ENCODE peak calls at places on chromosomes 2 and 18, in eight cellular contexts. One of them, this sample, is unnamed.

GRCh38 chr2:73227086-73227485 is 6.0 kb downstream of the PRADC1 start:
- DNase-seq in anterior cingulate cortex: no peak
- DNase-seq in NCI-H82: no peak
- DNase-seq in HFFc6: no peak
- DNase-seq in NCI-H345: no peak
- DNase-seq in Calu3: no peak
- DNase-seq in stimulated activated CD4-positive, alpha-beta T cell treated with anti-CD3 and anti-CD28 coated beads, Interleukin-4, amount 100 ng/mL, for 4 hours: no peak
- DNase-seq in T-helper 1 cell: no peak
- DNase-seq in this sample: no peak

GRCh38 chr18:48987821-48988220 is 37.1 kb upstream of the SMAD7 start:
- DNase-seq in NCI-H345: no peak
- DNase-seq in Calu3: no peak
- DNase-seq in NCI-H82: no peak
- DNase-seq in anterior cingulate cortex: no peak
- DNase-seq in HFFc6: no peak
- DNase-seq in T-helper 1 cell: no peak
- DNase-seq in stimulated activated CD4-positive, alpha-beta T cell treated with anti-CD3 and anti-CD28 coated beads, Interleukin-4, amount 100 ng/mL, for 4 hours: no peak
- DNase-seq in this sample: no peak

GRCh38 chr18:10015288-10015701 is 101.5 kb downstream of the VAPA start:
- DNase-seq in NCI-H345: no peak
- DNase-seq in stimulated activated CD4-positive, alpha-beta T cell treated with anti-CD3 and anti-CD28 coated beads, Interleukin-4, amount 100 ng/mL, for 4 hours: no peak
- DNase-seq in NCI-H82: no peak
- DNase-seq in T-helper 1 cell: no peak
- DNase-seq in Calu3: peak; percentile 47
- DNase-seq in anterior cingulate cortex: no peak
- DNase-seq in HFFc6: peak; percentile 34
- DNase-seq in this sample: no peak

GRCh38 chr2:3480352-3481010 is 38.9 kb downstream of the ADI1 start:
- DNase-seq in stimulated activated CD4-positive, alpha-beta T cell treated with anti-CD3 and anti-CD28 coated beads, Interleukin-4, amount 100 ng/mL, for 4 hours: no peak
- DNase-seq in anterior cingulate cortex: no peak
- DNase-seq in NCI-H345: peak; percentile 32
- DNase-seq in HFFc6: no peak
- DNase-seq in T-helper 1 cell: no peak
- DNase-seq in NCI-H82: peak; percentile 83
- DNase-seq in Calu3: peak; percentile 15
- DNase-seq in this sample: no peak

GRCh38 chr2:151730242-151730975 is 3.9 kb downstream of the NEB start:
- DNase-seq in anterior cingulate cortex: no peak
- DNase-seq in HFFc6: peak; percentile 52
- DNase-seq in NCI-H82: no peak
- DNase-seq in NCI-H345: no peak
- DNase-seq in T-helper 1 cell: no peak
- DNase-seq in Calu3: no peak
- DNase-seq in stimulated activated CD4-positive, alpha-beta T cell treated with anti-CD3 and anti-CD28 coated beads, Interleukin-4, amount 100 ng/mL, for 4 hours: no peak
- DNase-seq in this sample: no peak

GRCh38 chr2:205642562-205643350 is 39.5 kb upstream of the NRP2 start:
- DNase-seq in stimulated activated CD4-positive, alpha-beta T cell treated with anti-CD3 and anti-CD28 coated beads, Interleukin-4, amount 100 ng/mL, for 4 hours: no peak
- DNase-seq in T-helper 1 cell: no peak
- DNase-seq in anterior cingulate cortex: no peak
- DNase-seq in HFFc6: no peak
- DNase-seq in NCI-H345: no peak
- DNase-seq in Calu3: no peak
- DNase-seq in NCI-H82: no peak
- DNase-seq in this sample: no peak

GRCh38 chr2:52181080-52181479 is 1149.1 kb upstream of the NRXN1 start:
- DNase-seq in anterior cingulate cortex: no peak
- DNase-seq in NCI-H345: no peak
- DNase-seq in NCI-H82: no peak
- DNase-seq in stimulated activated CD4-positive, alpha-beta T cell treated with anti-CD3 and anti-CD28 coated beads, Interleukin-4, amount 100 ng/mL, for 4 hours: no peak
- DNase-seq in T-helper 1 cell: no peak
- DNase-seq in HFFc6: no peak
- DNase-seq in Calu3: no peak
- DNase-seq in this sample: no peak

GRCh38 chr2:236352761-236353593 is 88.8 kb upstream of the ASB18 start:
- DNase-seq in NCI-H345: peak; percentile 50
- DNase-seq in HFFc6: peak; percentile 20
- DNase-seq in stimulated activated CD4-positive, alpha-beta T cell treated with anti-CD3 and anti-CD28 coated beads, Interleukin-4, amount 100 ng/mL, for 4 hours: no peak
- DNase-seq in anterior cingulate cortex: no peak
- DNase-seq in NCI-H82: peak; percentile 54
- DNase-seq in Calu3: peak; percentile 41
- DNase-seq in T-helper 1 cell: no peak
- DNase-seq in this sample: peak; percentile 30

GRCh38 chr2:205972113-205972512 is 113.9 kb downstream of the INO80D start:
- DNase-seq in stimulated activated CD4-positive, alpha-beta T cell treated with anti-CD3 and anti-CD28 coated beads, Interleukin-4, amount 100 ng/mL, for 4 hours: no peak
- DNase-seq in T-helper 1 cell: no peak
- DNase-seq in Calu3: peak; percentile 13
- DNase-seq in HFFc6: no peak
- DNase-seq in NCI-H345: no peak
- DNase-seq in NCI-H82: no peak
- DNase-seq in anterior cingulate cortex: no peak
- DNase-seq in this sample: no peak

GRCh38 chr2:2871480-2872308 is 505.9 kb downstream of the EIPR1 start:
- DNase-seq in stimulated activated CD4-positive, alpha-beta T cell treated with anti-CD3 and anti-CD28 coated beads, Interleukin-4, amount 100 ng/mL, for 4 hours: no peak
- DNase-seq in anterior cingulate cortex: no peak
- DNase-seq in NCI-H82: no peak
- DNase-seq in Calu3: no peak
- DNase-seq in HFFc6: no peak
- DNase-seq in T-helper 1 cell: no peak
- DNase-seq in NCI-H345: no peak
- DNase-seq in this sample: no peak

GRCh38 chr2:41187683-41188082 is 735.8 kb upstream of the SLC8A1 start:
- DNase-seq in NCI-H82: no peak
- DNase-seq in NCI-H345: no peak
- DNase-seq in Calu3: no peak
- DNase-seq in T-helper 1 cell: no peak
- DNase-seq in HFFc6: no peak
- DNase-seq in anterior cingulate cortex: no peak
- DNase-seq in stimulated activated CD4-positive, alpha-beta T cell treated with anti-CD3 and anti-CD28 coated beads, Interleukin-4, amount 100 ng/mL, for 4 hours: no peak
- DNase-seq in this sample: no peak

GRCh38 chr2:70958759-70959158 is 19.7 kb upstream of the ANKRD53 start:
- DNase-seq in stimulated activated CD4-positive, alpha-beta T cell treated with anti-CD3 and anti-CD28 coated beads, Interleukin-4, amount 100 ng/mL, for 4 hours: no peak
- DNase-seq in NCI-H82: no peak
- DNase-seq in anterior cingulate cortex: no peak
- DNase-seq in HFFc6: no peak
- DNase-seq in T-helper 1 cell: no peak
- DNase-seq in NCI-H345: no peak
- DNase-seq in Calu3: no peak
- DNase-seq in this sample: no peak

This sample was measured in NCI-H748 treated with DMSO at 0.1 percent for 48 hours.